ENCODE peak calls at places on chromosomes 12 and 14, in nine cellular contexts. K, U, G, P, T, C, X, Q and F are unnamed samples.

GRCh38 chr14:53539489-53540126 is 386.5 kb upstream of the DDHD1 start:
- DNase-seq in K (peak; percentile 71), U (peak; percentile 81), G (peak; percentile 76), P (peak; percentile 82), T (peak; percentile 39), C (peak; percentile 83), X (peak; percentile 80), Q (peak; percentile 80), F (peak; percentile 76)

GRCh38 chr14:102824832-102825231 is 47.6 kb downstream of the TRAF3 start:
- DNase-seq in K (no peak), U (no peak), G (no peak), P (no peak), T (no peak), C (peak; percentile 86), X (no peak), Q (peak; percentile 61), F (no peak)

GRCh38 chr12:92539966-92540791 is 162.6 kb upstream of the PLEKHG7 start:
- DNase-seq in K (no peak), U (peak; percentile 27), G (no peak), P (no peak), T (no peak), C (no peak), X (no peak), Q (peak; percentile 26), F (peak; percentile 80)

GRCh38 chr14:61695695-61696527 is 598 bp downstream of the HIF1A start:
- DNase-seq in K (no peak), U (peak; percentile 69), G (peak; percentile 61), P (peak; percentile 83), T (peak; percentile 79), C (peak; percentile 47), X (peak; percentile 76), Q (peak; percentile 67), F (peak; percentile 67)

GRCh38 chr14:30603402-30603801 is 18.7 kb upstream of the SCFD1 start:
- DNase-seq in K (no peak), U (no peak), G (no peak), P (no peak), T (no peak), C (no peak), X (no peak), Q (no peak), F (no peak)

GRCh38 chr14:99029916-99030305 is 242.1 kb downstream of the BCL11B start:
- DNase-seq in K (no peak), U (no peak), G (no peak), P (peak; percentile 27), T (no peak), C (no peak), X (no peak), Q (no peak), F (no peak)

GRCh38 chr14:23043749-23044148 is 1.7 kb downstream of the PSMB11 start:
- DNase-seq in K (no peak), U (no peak), G (no peak), P (no peak), T (peak; percentile 58), C (no peak), X (no peak), Q (no peak), F (no peak)

GRCh38 chr14:93150227-93151206 is 34.2 kb downstream of the MOAP1 start:
- DNase-seq in K (no peak), U (peak; percentile 85), G (no peak), P (no peak), T (no peak), C (no peak), X (no peak), Q (no peak), F (peak; percentile 55)

GRCh38 chr14:54127526-54127925 is 170.9 kb upstream of the BMP4 start:
- DNase-seq in K (no peak), U (no peak), G (no peak), P (no peak), T (no peak), C (peak; percentile 37), X (no peak), Q (no peak), F (no peak)

GRCh38 chr14:64296561-64296960 is 2.4 kb upstream of the ESR2 start:
- DNase-seq in K (no peak), U (no peak), G (no peak), P (no peak), T (no peak), C (peak; percentile 15), X (no peak), Q (no peak), F (no peak)

GRCh38 chr12:56299308-56299852 is 750 bp downstream of the CS start:
- DNase-seq in K (no peak), U (peak; percentile 72), G (no peak), P (no peak), T (no peak), C (peak; percentile 17), X (no peak), Q (no peak), F (peak; percentile 33)

GRCh38 chr12:27460471-27460978 is 14.0 kb downstream of the SMCO2 start:
- DNase-seq in K (no peak), U (peak; percentile 32), G (no peak), P (no peak), T (no peak), C (peak; percentile 38), X (no peak), Q (no peak), F (no peak)

DNA sequence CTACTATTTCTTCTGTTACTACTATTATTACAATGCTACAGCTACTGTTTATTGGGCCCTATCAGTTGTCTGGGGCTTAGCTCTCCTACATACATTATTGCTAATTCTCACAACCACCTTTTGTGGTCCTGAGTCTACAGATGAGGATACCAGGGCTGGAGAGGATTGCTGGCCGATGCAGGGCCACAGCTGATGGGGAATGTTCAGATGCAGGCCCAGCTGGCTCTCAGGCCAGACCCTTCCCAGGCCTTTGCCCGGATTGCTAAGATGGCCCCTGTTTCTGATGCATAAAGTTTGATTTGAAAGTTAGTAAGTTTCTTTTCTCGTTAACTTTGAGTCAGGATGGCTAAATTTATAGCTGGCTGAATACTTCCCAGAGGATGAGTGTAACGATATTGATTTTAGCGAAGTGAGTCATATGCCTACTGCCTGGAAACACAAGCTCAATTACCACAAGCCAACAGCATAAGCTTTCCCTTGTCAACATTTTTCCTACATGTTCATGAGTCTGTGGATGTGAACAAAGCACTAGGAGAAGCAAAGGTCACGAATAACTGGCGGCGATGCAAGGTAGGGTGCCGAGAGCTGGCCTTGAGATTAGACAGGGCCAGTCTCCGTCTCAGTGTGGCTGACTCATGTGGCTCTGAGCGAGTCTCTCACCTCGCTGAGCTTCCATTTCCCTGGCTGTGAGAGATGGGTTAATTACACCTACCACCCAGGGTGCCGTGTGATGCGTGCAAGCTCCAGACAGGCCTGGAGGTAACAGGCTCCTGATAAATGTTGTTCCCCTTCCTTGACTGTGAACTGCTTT is 111.0 kb downstream of the BEGAIN start:
- DNase-seq in K (peak; percentile 94), U (peak; percentile 37), G (no peak), P (no peak), T (no peak), C (peak; percentile 98), X (no peak), Q (no peak), F (peak; percentile 69)
- H3K27ac ChIP-seq in K (peak overlapping the region; percentile 96), U (peak overlapping the region; percentile 34), G (no peak overlapping the region), P (no peak overlapping the region), T (peak overlapping the region; percentile 99), C (peak overlapping the region; percentile 61), X (no peak overlapping the region), Q (no peak overlapping the region), F (peak overlapping the region; percentile 78)

GRCh38 chr12:123282111-123282510 is 10.5 kb upstream of the CDK2AP1 start:
- DNase-seq in K (no peak), U (no peak), G (no peak), P (no peak), T (no peak), C (no peak), X (no peak), Q (no peak), F (no peak)

GRCh38 chr12:123273166-123273565 is 1.5 kb upstream of the CDK2AP1 start:
- DNase-seq in K (no peak), U (no peak), G (no peak), P (no peak), T (no peak), C (no peak), X (no peak), Q (no peak), F (no peak)

DNA sequence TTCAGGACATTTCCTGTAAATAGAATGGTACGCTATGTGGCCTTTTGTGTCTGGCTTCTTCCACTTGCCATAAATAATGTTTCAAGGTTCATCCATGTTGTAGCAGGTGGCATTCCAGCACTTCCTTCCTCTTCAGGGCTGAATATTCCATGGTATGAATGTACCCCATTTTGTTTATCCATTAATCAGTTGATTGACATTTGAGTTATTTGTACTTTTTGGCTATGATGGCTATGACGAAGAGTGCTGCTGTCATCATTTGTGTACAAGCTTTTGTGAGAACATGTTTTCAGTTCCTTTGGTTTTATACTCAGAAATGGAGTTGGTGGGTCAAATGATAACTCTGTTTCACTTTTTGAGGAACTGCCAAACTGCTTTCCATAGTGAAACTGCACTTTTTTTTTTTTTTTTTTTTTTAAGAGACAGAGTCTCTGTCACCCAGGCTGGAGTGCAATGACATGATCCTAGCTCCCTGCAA is 6.5 kb upstream of the CDK2AP1 start:
- DNase-seq in K (no peak), U (no peak), G (no peak), P (no peak), T (no peak), C (no peak), X (no peak), Q (no peak), F (no peak)
- H3K4me3 ChIP-seq in K (no peak overlapping the region), U (no peak overlapping the region), G (no peak overlapping the region), P (no peak overlapping the region), T (no peak overlapping the region), C (no peak overlapping the region), X (no peak overlapping the region), Q (no peak overlapping the region), F (no peak overlapping the region)

GRCh38 chr14:72663956-72664650 is 229.8 kb downstream of the DPF3 start:
- DNase-seq in K (no peak), U (no peak), G (no peak), P (no peak), T (no peak), C (no peak), X (no peak), Q (no peak), F (no peak)
- H3K27ac ChIP-seq in K (no peak overlapping the region), U (no peak overlapping the region), G (no peak overlapping the region), P (no peak overlapping the region), T (peak overlapping the region; percentile 88), C (peak overlapping the region; percentile 99), X (no peak overlapping the region), Q (peak overlapping the region; percentile 28), F (no peak overlapping the region)

GRCh38 chr12:25419595-25419994 is 133.5 kb downstream of the LMNTD1 start:
- DNase-seq in K (no peak), U (no peak), G (no peak), P (no peak), T (no peak), C (no peak), X (no peak), Q (no peak), F (no peak)

GRCh38 chr12:25421651-25422150 is 131.4 kb downstream of the LMNTD1 start:
- DNase-seq in K (no peak), U (no peak), G (no peak), P (no peak), T (no peak), C (peak; percentile 24), X (no peak), Q (no peak), F (no peak)

GRCh38 chr12:25423355-25423754 is 129.7 kb downstream of the LMNTD1 start:
- DNase-seq in K (no peak), U (peak; percentile 64), G (no peak), P (no peak), T (no peak), C (no peak), X (no peak), Q (no peak), F (peak; percentile 30)

GRCh38 chr12:25422241-25422640 is 130.8 kb downstream of the LMNTD1 start:
- DNase-seq in K (no peak), U (no peak), G (no peak), P (no peak), T (no peak), C (no peak), X (no peak), Q (no peak), F (no peak)

GRCh38 chr12:25420116-25420515 is 133.0 kb downstream of the LMNTD1 start:
- DNase-seq in K (no peak), U (no peak), G (no peak), P (no peak), T (no peak), C (no peak), X (no peak), Q (no peak), F (no peak)
- H3K4me3 ChIP-seq in K (no peak overlapping the region), U (no peak overlapping the region), G (no peak overlapping the region), P (no peak overlapping the region), T (no peak overlapping the region), C (no peak overlapping the region), X (no peak overlapping the region), Q (no peak overlapping the region), F (no peak overlapping the region)